ENCODE peak calls at places on chromosomes 16 and 17, in five cellular contexts. One of them, this sample, is unnamed.

GRCh38 chr16:79287424-79287917 is 313.1 kb downstream of the MAF start:
- DNase-seq in HEK293T: no peak
- DNase-seq in K562: no peak
- DNase-seq in GM12878: no peak
- DNase-seq in HepG2: no peak
- DNase-seq in this sample: no peak

GRCh38 chr17:56009795-56010715 is 143.2 kb upstream of the ANKFN1 start:
- DNase-seq in HEK293T: no peak
- DNase-seq in K562: no peak
- DNase-seq in GM12878: no peak
- DNase-seq in HepG2: no peak
- DNase-seq in this sample: no peak

GRCh38 chr16:345686-346231 is 6.8 kb downstream of the AXIN1 start:
- DNase-seq in HEK293T: no peak
- DNase-seq in K562: no peak
- DNase-seq in GM12878: no peak
- DNase-seq in HepG2: no peak
- DNase-seq in this sample: no peak

GRCh38 chr16:22912654-22913053 is 98.7 kb downstream of the HS3ST2 start:
- DNase-seq in HEK293T: no peak
- DNase-seq in K562: no peak
- DNase-seq in GM12878: no peak
- DNase-seq in HepG2: no peak
- DNase-seq in this sample: no peak

GRCh38 chr16:30658731-30659506 is 688 bp downstream of the FBRS start:
- DNase-seq in HEK293T: peak
- DNase-seq in K562: peak
- DNase-seq in GM12878: peak
- DNase-seq in HepG2: peak
- DNase-seq in this sample: peak

GRCh38 chr17:20611314-20611713 is 31.8 kb downstream of the CDRT15L2 start:
- DNase-seq in HEK293T: no peak
- DNase-seq in K562: no peak
- DNase-seq in GM12878: no peak
- DNase-seq in HepG2: no peak
- DNase-seq in this sample: peak

GRCh38 chr17:36628576-36628975 is 27.2 kb downstream of the MRM1 start:
- DNase-seq in HEK293T: no peak
- DNase-seq in K562: no peak
- DNase-seq in GM12878: no peak
- DNase-seq in HepG2: no peak
- DNase-seq in this sample: no peak

GRCh38 chr16:49594706-49595534 is 221.3 kb downstream of the C16orf78 start:
- DNase-seq in HEK293T: no peak
- DNase-seq in K562: no peak
- DNase-seq in GM12878: no peak
- DNase-seq in HepG2: no peak
- DNase-seq in this sample: peak

GRCh38 chr17:64788286-64789060 is 126.4 kb upstream of the SMURF2 start:
- DNase-seq in HEK293T: no peak
- DNase-seq in K562: no peak
- DNase-seq in GM12878: no peak
- DNase-seq in HepG2: no peak
- DNase-seq in this sample: no peak

GRCh38 chr17:10070690-10071089 is 127.7 kb downstream of the GAS7 start:
- DNase-seq in HEK293T: no peak
- DNase-seq in K562: no peak
- DNase-seq in GM12878: no peak
- DNase-seq in HepG2: no peak
- DNase-seq in this sample: no peak

GRCh38 chr16:50284131-50284911 is 18.0 kb downstream of the ADCY7 start:
- DNase-seq in HEK293T: no peak
- DNase-seq in K562: no peak
- DNase-seq in GM12878: no peak
- DNase-seq in HepG2: peak
- DNase-seq in this sample: peak

GRCh38 chr17:37759014-37759637 is 14.3 kb upstream of the HNF1B start:
- DNase-seq in HEK293T: no peak
- DNase-seq in K562: no peak
- DNase-seq in GM12878: no peak
- DNase-seq in HepG2: peak
- DNase-seq in this sample: no peak

GRCh38 chr17:32688221-32688620 is 188.7 kb downstream of the MYO1D start:
- DNase-seq in HEK293T: no peak
- DNase-seq in K562: no peak
- DNase-seq in GM12878: no peak
- DNase-seq in HepG2: no peak
- DNase-seq in this sample: no peak

GRCh38 chr16:2785101-2785991 is 2.0 kb downstream of the PRSS33 start:
- DNase-seq in HEK293T: no peak
- DNase-seq in K562: peak
- DNase-seq in GM12878: no peak
- DNase-seq in HepG2: no peak
- DNase-seq in this sample: peak

GRCh38 chr17:82671071-82671470 is 22.8 kb upstream of the WDR45B start:
- DNase-seq in HEK293T: no peak
- DNase-seq in K562: no peak
- DNase-seq in GM12878: no peak
- DNase-seq in HepG2: no peak
- DNase-seq in this sample: no peak

GRCh38 chr16:10078541-10078949 is 103.7 kb downstream of the GRIN2A start:
- DNase-seq in HEK293T: no peak
- DNase-seq in K562: no peak
- DNase-seq in GM12878: no peak
- DNase-seq in HepG2: peak
- DNase-seq in this sample: peak

GRCh38 chr16:69397821-69398521 is 12.2 kb upstream of the TERF2 start:
- DNase-seq in HEK293T: peak
- DNase-seq in K562: no peak
- DNase-seq in GM12878: peak
- DNase-seq in HepG2: peak
- DNase-seq in this sample: peak

GRCh38 chr17:57612202-57613071 is 132.7 kb downstream of the CCDC182 start:
- DNase-seq in HEK293T: peak
- DNase-seq in K562: peak
- DNase-seq in GM12878: peak
- DNase-seq in HepG2: peak
- DNase-seq in this sample: no peak

GRCh38 chr16:77327717-77328116 is 107.1 kb downstream of the ADAMTS18 start:
- DNase-seq in HEK293T: no peak
- DNase-seq in K562: no peak
- DNase-seq in GM12878: no peak
- DNase-seq in HepG2: no peak
- DNase-seq in this sample: no peak

GRCh38 chr17:83133302-83134121 is 54.1 kb downstream of the METRNL start:
- DNase-seq in HEK293T: no peak
- DNase-seq in K562: no peak
- DNase-seq in GM12878: no peak
- DNase-seq in HepG2: no peak
- DNase-seq in this sample: peak

GRCh38 chr17:58060596-58061191 is 22.5 kb upstream of the DYNLL2 start:
- DNase-seq in HEK293T: no peak
- DNase-seq in K562: no peak
- DNase-seq in GM12878: no peak
- DNase-seq in HepG2: no peak
- DNase-seq in this sample: no peak

GRCh38 chr17:79202476-79202875 is 127.9 kb downstream of the ENGASE start:
- DNase-seq in HEK293T: no peak
- DNase-seq in K562: no peak
- DNase-seq in GM12878: no peak
- DNase-seq in HepG2: no peak
- DNase-seq in this sample: peak

GRCh38 chr16:12054396-12054795 is 77.9 kb downstream of the SNX29 start:
- DNase-seq in HEK293T: no peak
- DNase-seq in K562: no peak
- DNase-seq in GM12878: no peak
- DNase-seq in HepG2: no peak
- DNase-seq in this sample: no peak

GRCh38 chr16:4315185-4316102 is at the start of gene GLIS2:
- DNase-seq in HEK293T: peak
- DNase-seq in K562: peak
- DNase-seq in GM12878: no peak
- DNase-seq in HepG2: no peak
- DNase-seq in this sample: peak

GRCh38 chr16:54284931-54285413 is 1.6 kb downstream of the IRX3 start:
- DNase-seq in HEK293T: no peak
- DNase-seq in K562: no peak
- DNase-seq in GM12878: no peak
- DNase-seq in HepG2: no peak
- DNase-seq in this sample: peak

GRCh38 chr16:35405547-35405946 is 1946.1 kb downstream of the TP53TG3F start:
- DNase-seq in HEK293T: no peak
- DNase-seq in K562: no peak
- DNase-seq in GM12878: no peak
- DNase-seq in HepG2: no peak
- DNase-seq in this sample: no peak

GRCh38 chr17:61340431-61340830 is 59.2 kb upstream of the TBX2 start:
- DNase-seq in HEK293T: no peak
- DNase-seq in K562: no peak
- DNase-seq in GM12878: no peak
- DNase-seq in HepG2: no peak
- DNase-seq in this sample: no peak
- TF ChIP-seq FOXM1 in HEK293T: no peak
- TF ChIP-seq FOXM1 in K562: no peak
- TF ChIP-seq FOXM1 in GM12878: no peak
- TF ChIP-seq FOXM1 in HepG2: no peak
- TF ChIP-seq FOXM1 in this sample: no peak

DNA sequence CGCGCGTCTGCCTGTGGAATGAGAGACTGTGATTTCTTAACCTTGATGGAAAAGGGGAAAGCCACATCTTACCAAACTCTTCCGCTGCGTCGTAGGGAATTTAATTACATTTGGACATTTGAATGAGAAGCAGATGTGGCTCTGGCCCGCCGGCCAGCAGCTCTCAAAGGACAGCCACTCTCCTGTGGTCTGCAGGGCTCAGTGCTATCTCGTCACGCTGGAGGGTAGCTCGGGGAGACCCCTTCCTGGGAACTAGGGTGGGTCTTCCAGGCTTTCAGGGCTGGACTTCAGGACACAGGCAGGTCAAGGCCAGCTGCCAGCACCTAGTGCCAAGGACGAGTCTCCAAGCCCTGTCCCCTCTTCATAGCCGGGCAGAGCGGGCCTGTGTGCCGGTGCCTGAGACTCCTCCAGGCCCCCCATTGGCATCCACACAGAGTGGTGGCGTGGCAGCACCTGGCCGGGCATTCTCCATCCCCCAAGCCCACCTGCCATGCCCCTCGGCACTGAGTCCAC is 15.9 kb upstream of the TBX2 start:
- DNase-seq in HEK293T: no peak
- DNase-seq in K562: no peak
- DNase-seq in GM12878: no peak
- DNase-seq in HepG2: no peak
- DNase-seq in this sample: peak
- TF ChIP-seq FOXM1 in HEK293T: no peak
- TF ChIP-seq FOXM1 in K562: no peak
- TF ChIP-seq FOXM1 in GM12878: no peak
- TF ChIP-seq FOXM1 in HepG2: no peak
- TF ChIP-seq FOXM1 in this sample: no peak

GRCh38 chr17:28499366-28499668 is 6.8 kb upstream of the FOXN1 start:
- DNase-seq in HEK293T: no peak
- DNase-seq in K562: no peak
- DNase-seq in GM12878: no peak
- DNase-seq in HepG2: no peak
- DNase-seq in this sample: no peak
- TF ChIP-seq FOXM1 in HEK293T: no peak
- TF ChIP-seq FOXM1 in K562: no peak
- TF ChIP-seq FOXM1 in GM12878: no peak
- TF ChIP-seq FOXM1 in HepG2: no peak
- TF ChIP-seq FOXM1 in this sample: no peak

GRCh38 chr17:51044964-51045363 is 75.7 kb downstream of the SPAG9 start:
- DNase-seq in HEK293T: no peak
- DNase-seq in K562: no peak
- DNase-seq in GM12878: no peak
- DNase-seq in HepG2: no peak
- DNase-seq in this sample: peak

GRCh38 chr17:51050291-51051033 is 70.2 kb downstream of the SPAG9 start:
- DNase-seq in HEK293T: no peak
- DNase-seq in K562: no peak
- DNase-seq in GM12878: peak
- DNase-seq in HepG2: no peak
- DNase-seq in this sample: no peak

GRCh38 chr17:51046527-51047384 is 73.9 kb downstream of the SPAG9 start:
- DNase-seq in HEK293T: peak
- DNase-seq in K562: peak
- DNase-seq in GM12878: no peak
- DNase-seq in HepG2: peak
- DNase-seq in this sample: peak

DNA sequence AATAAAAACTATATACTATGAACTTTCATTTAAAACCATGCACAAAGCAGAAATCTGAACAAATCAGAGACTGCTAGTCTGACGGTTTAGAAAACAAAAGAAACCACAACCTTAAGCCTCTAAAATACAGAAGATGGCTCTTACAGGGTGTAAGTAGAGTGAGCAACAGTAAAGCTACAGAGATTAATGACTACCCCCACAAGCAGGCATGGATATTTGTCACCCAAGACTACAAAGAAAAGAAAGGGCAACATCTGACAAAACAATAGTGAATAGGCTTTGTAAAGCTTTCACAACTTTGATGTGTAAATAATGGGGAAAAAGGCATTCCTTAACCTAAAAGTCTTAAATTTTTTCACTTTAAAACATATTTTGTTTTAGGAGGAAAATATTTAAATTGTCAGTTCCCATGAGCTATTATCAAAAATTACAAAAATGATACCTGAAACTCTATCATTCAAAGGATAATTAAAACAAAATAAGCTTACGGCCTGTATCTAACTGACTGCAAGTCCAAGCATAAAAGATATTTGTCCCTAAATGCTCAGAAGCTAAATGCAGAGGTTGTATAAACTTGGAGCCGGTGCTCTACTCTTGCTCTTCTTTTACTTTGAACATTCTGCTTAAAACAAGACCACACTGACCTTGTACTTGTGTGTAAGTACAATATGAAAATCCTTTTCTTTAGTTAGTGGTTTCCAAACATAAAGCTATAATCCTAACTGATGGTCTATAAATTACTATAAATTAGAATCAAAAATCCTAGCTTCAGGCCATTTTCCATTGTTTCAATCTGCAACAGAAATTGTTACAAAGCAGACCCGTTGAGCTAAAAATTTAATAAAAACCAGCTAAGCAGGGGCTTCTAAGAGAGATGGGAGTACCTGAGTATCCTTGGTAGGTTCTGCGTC is 74.8 kb downstream of the SPAG9 start:
- DNase-seq in HEK293T: no peak
- DNase-seq in K562: no peak
- DNase-seq in GM12878: no peak
- DNase-seq in HepG2: peak
- DNase-seq in this sample: peak
- TF ChIP-seq FOXM1 in HEK293T: no peak
- TF ChIP-seq FOXM1 in K562: no peak
- TF ChIP-seq FOXM1 in GM12878: no peak
- TF ChIP-seq FOXM1 in HepG2: no peak
- TF ChIP-seq FOXM1 in this sample: no peak